ENCODE peak calls at places on chromosomes 6 and 20, in five cellular contexts. X, Q, F, B and C are unnamed samples.

GRCh38 chr20:53570446-53571276 is 23.0 kb downstream of the ZNF217 start:
- DNase-seq in F (no peak), B (no peak), X (no peak), Q (no peak), C (no peak)

GRCh38 chr20:2688041-2688591 is 4.5 kb upstream of the EBF4 start:
- DNase-seq in B (peak), F (peak), X (peak), Q (no peak), C (no peak)

GRCh38 chr6:151900897-151901485 is 93.5 kb downstream of the ESR1 start:
- DNase-seq in X (no peak), Q (peak), B (no peak), F (no peak), C (no peak)

GRCh38 chr20:62941792-62942191 is 3.8 kb downstream of the GID8 start:
- DNase-seq in X (no peak), Q (no peak), F (no peak), B (no peak), C (no peak)

GRCh38 chr20:57991211-57991841 is 237.1 kb downstream of the ANKRD60 start:
- DNase-seq in B (no peak), Q (no peak), F (no peak), X (peak), C (no peak)

GRCh38 chr6:110813813-110814487 is 1.3 kb downstream of the CDK19 start:
- DNase-seq in X (peak), Q (no peak), F (no peak), B (no peak), C (no peak)

GRCh38 chr20:33648396-33649004 is 13.6 kb upstream of the C20orf144 start:
- DNase-seq in X (peak), B (no peak), Q (no peak), F (no peak), C (no peak)

GRCh38 chr20:14861028-14861699 is 523.8 kb upstream of the FLRT3 start:
- DNase-seq in F (no peak), B (no peak), Q (no peak), X (no peak), C (no peak)

GRCh38 chr6:149863846-149864577 is at the start of gene LRP11:
- DNase-seq in B (peak), F (peak), Q (peak), X (peak), C (no peak)

GRCh38 chr6:148273962-148274752 is 68.5 kb upstream of the SASH1 start:
- DNase-seq in F (no peak), B (no peak), X (no peak), Q (no peak), C (no peak)

GRCh38 chr6:151325075-151326050 is 66.0 kb downstream of the ZBTB2 start:
- DNase-seq in B (no peak), F (no peak), Q (peak), X (peak), C (no peak)

GRCh38 chr6:137240168-137240567 is 21.0 kb upstream of the IFNGR1 start:
- DNase-seq in F (no peak), X (no peak), Q (peak), B (no peak), C (no peak)

GRCh38 chr6:108174371-108175175 is 8.8 kb downstream of the NR2E1 start:
- DNase-seq in Q (no peak), F (no peak), B (peak), X (peak), C (no peak)

GRCh38 chr6:117399126-117399525 is 26.6 kb downstream of the ROS1 start:
- DNase-seq in X (no peak), B (no peak), F (no peak), Q (no peak), C (no peak)

GRCh38 chr6:63740709-63741108 is 105.1 kb downstream of the PHF3 start:
- DNase-seq in X (no peak), Q (no peak), B (no peak), F (no peak), C (no peak)

GRCh38 chr20:49286689-49287551 is 9.1 kb upstream of the ZNFX1 start:
- DNase-seq in B (no peak), F (no peak), Q (peak), X (no peak), C (no peak)

GRCh38 chr6:129617986-129618385 is 92.0 kb downstream of the ARHGAP18 start:
- DNase-seq in F (no peak), B (no peak), X (no peak), Q (no peak), C (no peak)

GRCh38 chr6:90466191-90466940 is 120.5 kb downstream of the MAP3K7 start:
- DNase-seq in Q (no peak), B (no peak), F (no peak), X (no peak), C (no peak)

GRCh38 chr20:16551601-16552419 is 21.4 kb downstream of the KIF16B start:
- DNase-seq in F (no peak), B (no peak), X (no peak), Q (no peak), C (no peak)

GRCh38 chr20:22717466-22717865 is 133.1 kb upstream of the FOXA2 start:
- DNase-seq in X (no peak), Q (no peak), B (no peak), F (peak), C (no peak)

GRCh38 chr6:110217255-110217654 is 37.0 kb downstream of the CDC40 start:
- DNase-seq in X (no peak), Q (no peak), F (no peak), B (no peak), C (no peak)

GRCh38 chr20:37202267-37202943 is 23.1 kb upstream of the MROH8 start:
- DNase-seq in B (no peak), F (peak), X (peak), Q (peak), C (no peak)

GRCh38 chr20:23441850-23442313 is 2.4 kb downstream of the CSTL1 start:
- DNase-seq in B (peak), F (peak), X (peak), Q (peak), C (peak)

GRCh38 chr6:158725704-158726103 is 75.8 kb downstream of the SYTL3 start:
- DNase-seq in F (no peak), X (no peak), Q (no peak), B (no peak), C (no peak)

GRCh38 chr20:44582321-44583025 is at the start of gene PKIG:
- DNase-seq in B (no peak), X (no peak), F (no peak), Q (no peak), C (no peak)

GRCh38 chr6:156787569-156788492 is 10.7 kb downstream of the ARID1B start:
- DNase-seq in Q (no peak), B (no peak), F (no peak), X (no peak), C (no peak)

GRCh38 chr6:48535569-48535968 is 424.6 kb upstream of the PTCHD4 start:
- DNase-seq in B (no peak), X (no peak), F (no peak), Q (no peak), C (no peak)

GRCh38 chr6:22808466-22808865 is 239.1 kb downstream of the HDGFL1 start:
- DNase-seq in B (no peak), X (no peak), F (no peak), Q (no peak), C (no peak)

GRCh38 chr6:153043719-153044118 is 41.2 kb upstream of the MTRF1L start:
- DNase-seq in B (no peak), F (no peak), X (no peak), Q (no peak), C (no peak)

GRCh38 chr6:36906539-36906938 is 20.8 kb downstream of the C6orf89 start:
- DNase-seq in B (no peak), X (no peak), F (no peak), Q (no peak), C (no peak)

GRCh38 chr6:50270427-50270826 is 220.7 kb upstream of the DEFB112 start:
- DNase-seq in F (no peak), Q (no peak), X (peak), B (no peak), C (no peak)

GRCh38 chr6:161273356-161273751 is 507 bp downstream of the AGPAT4 start:
- DNase-seq in X (peak), Q (no peak), F (peak), B (no peak), C (no peak)

DNA sequence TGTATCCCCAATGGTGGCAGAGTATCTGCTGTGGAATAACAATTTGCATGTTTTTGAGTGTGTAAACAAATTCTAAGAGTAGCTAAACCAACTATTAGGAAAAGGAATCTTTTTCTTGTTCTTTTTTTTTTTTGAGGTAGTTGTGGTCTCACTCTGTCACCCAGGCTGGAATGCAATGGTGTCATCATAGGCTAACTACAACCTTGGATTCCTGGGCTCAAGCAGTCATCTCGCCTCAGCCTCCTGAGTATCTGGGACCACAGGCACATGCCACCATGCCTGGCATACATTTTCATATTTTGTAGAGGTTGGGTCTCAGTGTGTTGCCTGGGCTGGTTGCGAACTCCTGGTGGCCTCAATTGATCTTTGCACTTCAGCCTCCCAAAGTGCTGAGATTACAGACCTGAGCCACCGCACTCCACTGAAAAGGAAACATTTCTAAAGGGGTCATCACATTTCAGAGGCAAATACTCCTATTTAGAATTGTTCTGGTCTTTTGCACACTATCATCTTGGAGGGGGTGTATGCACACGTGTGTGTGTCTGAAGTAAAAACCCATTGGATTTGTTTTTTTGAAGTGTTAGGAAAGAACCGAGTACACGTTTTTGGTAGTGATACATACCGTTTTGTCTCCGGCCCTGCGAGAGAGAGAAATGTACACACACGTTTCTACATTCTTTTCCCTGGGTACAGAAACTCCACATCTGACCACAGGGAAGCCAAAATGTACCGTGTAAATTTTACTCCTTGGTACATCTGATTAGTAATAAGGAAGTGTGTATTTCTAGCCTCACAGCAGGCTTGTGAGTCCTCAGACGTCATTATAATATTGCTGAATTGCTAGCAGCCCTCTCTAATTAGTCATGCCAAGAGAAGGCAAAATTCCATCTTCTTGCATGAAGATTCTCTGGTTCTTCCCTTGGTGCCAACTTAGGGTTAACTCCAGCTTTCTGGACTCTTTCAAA is 183.6 kb downstream of the JARID2 start:
- DNase-seq in F (no peak), B (no peak), X (no peak), Q (peak), C (no peak)
- TF ChIP-seq JUND in F (no peak), B (no peak), X (no peak), Q (no peak), C (no peak)

GRCh38 chr6:154594474-154595198 is 84.2 kb upstream of the CNKSR3 start:
- DNase-seq in X (no peak), B (no peak), Q (no peak), F (no peak), C (no peak)

GRCh38 chr6:154591220-154591619 is 80.7 kb upstream of the CNKSR3 start:
- DNase-seq in X (no peak), Q (no peak), B (no peak), F (no peak), C (no peak)

GRCh38 chr6:154590770-154591169 is 80.3 kb upstream of the CNKSR3 start:
- DNase-seq in B (no peak), F (no peak), Q (no peak), X (no peak), C (no peak)

GRCh38 chr6:154592199-154592860 is 81.8 kb upstream of the CNKSR3 start:
- DNase-seq in B (no peak), F (no peak), X (no peak), Q (no peak), C (no peak)

DNA sequence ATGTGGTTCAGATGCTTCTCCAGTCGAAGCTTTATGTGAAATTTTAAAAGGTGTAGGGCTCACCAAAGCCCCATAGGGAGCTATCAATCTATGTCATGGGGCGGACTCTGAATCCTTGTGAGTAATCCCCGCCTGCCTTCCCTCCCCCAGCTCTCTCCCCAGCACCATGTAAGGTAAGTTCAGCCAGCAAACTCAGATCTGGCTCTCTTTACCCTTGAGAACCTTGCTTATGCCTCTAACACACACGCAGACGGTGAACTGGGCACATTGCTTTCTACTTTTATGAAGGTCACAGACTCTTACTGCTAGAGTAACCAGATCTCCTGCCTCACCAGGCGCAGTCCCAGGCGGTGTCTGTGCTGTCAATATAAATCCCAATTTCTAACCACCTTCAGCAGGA is 82.6 kb upstream of the CNKSR3 start:
- DNase-seq in X (no peak), B (no peak), F (peak), Q (peak), C (no peak)
- TF ChIP-seq EP300 in X (no peak), B (no peak), F (no peak), Q (no peak), C (no peak)

GRCh38 chr20:9301129-9302072 is 213.0 kb upstream of the LAMP5 start:
- DNase-seq in X (no peak), F (no peak), B (no peak), Q (peak), C (no peak)
- TF ChIP-seq JUND in X (no peak), F (no peak), B (no peak), Q (no peak), C (no peak)

GRCh38 chr6:140062042-140063041 is 687.9 kb upstream of the CITED2 start:
- DNase-seq in F (no peak), X (peak), Q (no peak), B (no peak), C (no peak)
- TF ChIP-seq EP300 in F (no peak), X (peak), Q (no peak), B (no peak), C (no peak)

GRCh38 chr6:73073238-73073637 is 152.1 kb downstream of the KHDC1L start:
- DNase-seq in B (no peak), Q (peak), X (no peak), F (no peak), C (no peak)
- TF ChIP-seq JUND in B (no peak), Q (no peak), X (no peak), F (no peak), C (no peak)

GRCh38 chr20:543369-544152 is at the start of gene CSNK2A1:
- DNase-seq in B (peak), X (peak), Q (peak), F (peak), C (peak)
- TF ChIP-seq EP300 in B (peak), X (no peak), Q (peak), F (no peak), C (no peak)

GRCh38 chr6:26272171-26272631 is 92.8 kb upstream of the BTN3A2 start:
- DNase-seq in F (no peak), X (no peak), B (peak), Q (no peak), C (no peak)
- TF ChIP-seq JUND in F (no peak), X (no peak), B (no peak), Q (no peak), C (no peak)